ENCODE peak calls at places on chromosome 14, in eight cellular contexts. Q is dorsolateral prefrontal cortex, O is B cell, U is GM13977, C is fibroblast of mammary gland, N is upper lobe of right lung, R is GM23338, G is mucosa of descending colon. I is an unnamed sample.

GRCh38 chr14:102789349-102789748 is 12.1 kb downstream of the TRAF3 start:
- DNase-seq in Q (no peak), O (no peak), U (no peak), C (no peak), N (no peak), R (no peak), G (no peak), I (no peak)

GRCh38 chr14:92005019-92005418 is 34.8 kb downstream of the TRIP11 start:
- DNase-seq in Q (no peak), O (no peak), U (no peak), C (no peak), N (no peak), R (no peak), G (no peak), I (no peak)

GRCh38 chr14:67485501-67486095 is 2.9 kb downstream of the TMEM229B start:
- DNase-seq in Q (no peak), O (no peak), U (no peak), C (no peak), N (no peak), R (peak; percentile 29), G (no peak), I (no peak)

GRCh38 chr14:102772781-102773570 is 4.3 kb upstream of the TRAF3 start:
- DNase-seq in Q (no peak), O (peak; percentile 51), U (no peak), C (no peak), N (no peak), R (peak; percentile 90), G (peak; percentile 49), I (no peak)

GRCh38 chr14:56300495-56300894 is 182.3 kb downstream of the PELI2 start:
- DNase-seq in Q (no peak), O (no peak), U (no peak), C (peak; percentile 21), N (no peak), R (no peak), G (no peak), I (no peak)

GRCh38 chr14:54364555-54365415 is 32.0 kb upstream of the CDKN3 start:
- DNase-seq in Q (no peak), O (no peak), U (no peak), C (peak; percentile 83), N (no peak), R (no peak), G (no peak), I (no peak)

GRCh38 chr14:85252011-85252410 is 277.9 kb upstream of the FLRT2 start:
- DNase-seq in Q (no peak), O (no peak), U (no peak), C (peak; percentile 80), N (no peak), R (no peak), G (no peak), I (no peak)

GRCh38 chr14:105153331-105153731 is 15.2 kb downstream of the JAG2 start:
- DNase-seq in Q (no peak), O (no peak), U (no peak), C (no peak), N (no peak), R (no peak), G (peak; percentile 43), I (no peak)

GRCh38 chr14:77025744-77026165 is 2.8 kb downstream of the IRF2BPL start:
- DNase-seq in Q (no peak), O (no peak), U (no peak), C (no peak), N (peak; percentile 71), R (peak; percentile 46), G (no peak), I (no peak)

GRCh38 chr14:87113286-87113685 is 879.7 kb downstream of the GALC start:
- DNase-seq in Q (no peak), O (no peak), U (no peak), C (no peak), N (no peak), R (peak; percentile 58), G (no peak), I (no peak)

GRCh38 chr14:24189460-24189859 is 844 bp upstream of the IPO4 start:
- DNase-seq in Q (no peak), O (no peak), U (no peak), C (no peak), N (no peak), R (no peak), G (no peak), I (no peak)

GRCh38 chr14:30034049-30034635 is 106.5 kb upstream of the PRKD1 start:
- DNase-seq in Q (no peak), O (no peak), U (no peak), C (peak; percentile 63), N (no peak), R (peak; percentile 63), G (no peak), I (no peak)

GRCh38 chr14:38405851-38406630 is 150.1 kb upstream of the CLEC14A start:
- DNase-seq in Q (no peak), O (no peak), U (no peak), C (peak; percentile 49), N (no peak), R (peak; percentile 69), G (no peak), I (no peak)

GRCh38 chr14:101950516-101951215 is 13.7 kb upstream of the DYNC1H1 start:
- DNase-seq in Q (no peak), O (no peak), U (no peak), C (no peak), N (no peak), R (no peak), G (no peak), I (no peak)

GRCh38 chr14:87108726-87109125 is 884.3 kb downstream of the GALC start:
- DNase-seq in Q (no peak), O (no peak), U (no peak), C (peak; percentile 87), N (no peak), R (no peak), G (no peak), I (no peak)

GRCh38 chr14:72880164-72880563 is 13.7 kb downstream of the DPF3 start:
- DNase-seq in Q (no peak), O (no peak), U (no peak), C (no peak), N (no peak), R (no peak), G (no peak), I (no peak)

GRCh38 chr14:104343690-104344640 is 205.6 kb downstream of the KIF26A start:
- DNase-seq in Q (peak; percentile 22), O (no peak), U (no peak), C (no peak), N (no peak), R (peak; percentile 36), G (peak; percentile 33), I (no peak)

GRCh38 chr14:90177537-90178189 is 78.7 kb upstream of the PSMC1 start:
- DNase-seq in Q (no peak), O (no peak), U (no peak), C (peak; percentile 3), N (no peak), R (no peak), G (no peak), I (no peak)

GRCh38 chr14:45715946-45716345 is 462.9 kb upstream of the MIS18BP1 start:
- DNase-seq in Q (no peak), O (no peak), U (no peak), C (no peak), N (no peak), R (no peak), G (no peak), I (no peak)

GRCh38 chr14:77003960-77004710 is 24.4 kb downstream of the IRF2BPL start:
- DNase-seq in Q (no peak), O (no peak), U (no peak), C (peak; percentile 31), N (no peak), R (no peak), G (no peak), I (no peak)

GRCh38 chr14:92215579-92215978 is 93.8 kb downstream of the CPSF2 start:
- DNase-seq in Q (no peak), O (no peak), U (no peak), C (peak; percentile 13), N (peak; percentile 13), R (no peak), G (no peak), I (no peak)

GRCh38 chr14:63893701-63894458 is 41.1 kb downstream of the SYNE2 start:
- DNase-seq in Q (no peak), O (no peak), U (no peak), C (peak; percentile 93), N (no peak), R (peak; percentile 52), G (no peak), I (no peak)

GRCh38 chr14:105375635-105376057 is 22.7 kb upstream of the TEX22 start:
- DNase-seq in Q (no peak), O (no peak), U (no peak), C (peak; percentile 21), N (no peak), R (no peak), G (no peak), I (no peak)

GRCh38 chr14:76323331-76324050 is 52.4 kb upstream of the ESRRB start:
- DNase-seq in Q (no peak), O (no peak), U (no peak), C (no peak), N (no peak), R (no peak), G (no peak), I (no peak)

GRCh38 chr14:56491299-56492285 is 88.0 kb upstream of the TMEM260 start:
- DNase-seq in Q (peak; percentile 36), O (no peak), U (peak; percentile 21), C (peak; percentile 56), N (no peak), R (peak; percentile 97), G (no peak), I (peak; percentile 18)

GRCh38 chr14:75259510-75259855 is 19.1 kb upstream of the FOS start:
- DNase-seq in Q (no peak), O (no peak), U (no peak), C (peak; percentile 76), N (no peak), R (peak; percentile 62), G (no peak), I (no peak)
- TF ChIP-seq CTCF in Q (no peak), O (no peak), U (peak; percentile 2), C (peak; percentile 36), N (peak; percentile 12), R (no peak), G (no peak), I (no peak)

GRCh38 chr14:106848330-106849121 is 1322.1 kb downstream of the TMEM121 start:
- DNase-seq in Q (no peak), O (peak; percentile 65), U (no peak), C (peak; percentile 24), N (no peak), R (no peak), G (no peak), I (peak; percentile 28)
- TF ChIP-seq CTCF in Q (no peak), O (peak; percentile 46), U (peak; percentile 53), C (no peak), N (no peak), R (no peak), G (no peak), I (peak; percentile 35)

DNA sequence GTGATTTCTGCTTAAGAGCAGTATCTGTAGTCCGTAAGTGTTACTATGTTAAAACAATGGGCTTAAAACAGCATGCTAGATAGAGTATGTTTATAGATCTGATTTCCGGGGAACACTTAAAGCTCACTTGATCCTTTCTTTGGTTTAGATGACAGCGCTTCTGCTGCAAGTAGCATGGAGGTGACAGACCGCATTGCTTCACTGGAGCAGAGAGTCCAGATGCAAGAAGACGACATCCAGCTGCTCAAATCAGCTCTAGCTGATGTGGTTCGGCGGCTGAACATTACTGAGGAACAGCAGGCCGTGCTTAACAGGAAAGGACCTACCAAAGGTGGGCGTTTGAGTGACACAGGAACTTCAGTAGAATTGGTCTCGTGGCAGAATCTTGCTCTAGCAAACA is 57.5 kb downstream of the EML1 start:
- DNase-seq in Q (no peak), O (no peak), U (no peak), C (no peak), N (no peak), R (no peak), G (no peak), I (no peak)
- TF ChIP-seq CTCF in Q (no peak), O (no peak), U (no peak), C (no peak), N (no peak), R (no peak), G (no peak), I (no peak)

GRCh38 chr14:100828448-100828834 is 2.5 kb downstream of the MEG3 start:
- DNase-seq in Q (no peak), O (no peak), U (no peak), C (no peak), N (no peak), R (no peak), G (no peak), I (no peak)
- TF ChIP-seq CTCF in Q (no peak), O (no peak), U (no peak), C (no peak), N (no peak), R (no peak), G (no peak), I (no peak)